ENCODE peak calls at places on chromosome 21, in seven cellular contexts. U, H, W, G, V, E and F are unnamed samples. For H3K4me1, the result is how much of the 10 kb centered on the place peaks cover.

GRCh38 chr21:26784974-26785373 is 60.2 kb downstream of the ADAMTS1 start:
- DNase-seq in U (no peak), H (no peak), W (no peak), G (no peak), V (no peak), E (no peak), F (no peak)

GRCh38 chr21:27269646-27270045 is 302.8 kb upstream of the ADAMTS5 start:
- DNase-seq in U (peak), H (peak), W (peak), G (no peak), V (no peak), E (no peak), F (no peak)

GRCh38 chr21:43282358-43283120 is 113.7 kb downstream of the CRYAA start:
- DNase-seq in U (no peak), H (no peak), W (no peak), G (peak), V (no peak), E (no peak), F (no peak)

GRCh38 chr21:8993284-8993942 is 1528.0 kb upstream of the TPTE start:
- DNase-seq in U (no peak), H (no peak), W (no peak), G (no peak), V (no peak), E (no peak), F (no peak)

GRCh38 chr21:44966135-44967081 is 26.6 kb downstream of the SLX9 start:
- DNase-seq in U (no peak), H (peak), W (no peak), G (peak), V (no peak), E (peak), F (no peak)

GRCh38 chr21:28752131-28752530 is 240.5 kb downstream of the LTN1 start:
- DNase-seq in U (no peak), H (no peak), W (no peak), G (no peak), V (no peak), E (no peak), F (no peak)

GRCh38 chr21:29418813-29419212 is 120.1 kb downstream of the BACH1 start:
- DNase-seq in U (no peak), H (no peak), W (no peak), G (no peak), V (no peak), E (no peak), F (no peak)

GRCh38 chr21:16821588-16821987 is 691.3 kb upstream of the CXADR start:
- DNase-seq in U (no peak), H (no peak), W (peak), G (no peak), V (no peak), E (no peak), F (peak)

GRCh38 chr21:44653656-44654575 is 543 bp downstream of the KRTAP12-4 start:
- DNase-seq in U (no peak), H (no peak), W (no peak), G (no peak), V (peak), E (no peak), F (no peak)

GRCh38 chr21:44702973-44703730 is 6.2 kb downstream of the KRTAP10-12 start:
- DNase-seq in U (no peak), H (no peak), W (no peak), G (no peak), V (no peak), E (no peak), F (no peak)

GRCh38 chr21:16536661-16537359 is 807.0 kb downstream of the USP25 start:
- DNase-seq in U (peak), H (peak), W (peak), G (no peak), V (no peak), E (no peak), F (peak)

GRCh38 chr21:32304998-32305397 is 6.3 kb downstream of the MRAP start:
- DNase-seq in U (no peak), H (no peak), W (no peak), G (no peak), V (no peak), E (no peak), F (no peak)

GRCh38 chr21:35818597-35818996 is 241.7 kb downstream of the SETD4 start:
- DNase-seq in U (no peak), H (no peak), W (no peak), G (no peak), V (no peak), E (no peak), F (no peak)

GRCh38 chr21:29303301-29303700 is 4.6 kb downstream of the BACH1 start:
- DNase-seq in U (no peak), H (no peak), W (no peak), G (no peak), V (no peak), E (no peak), F (no peak)

GRCh38 chr21:16522512-16522911 is 792.7 kb downstream of the USP25 start:
- DNase-seq in U (no peak), H (peak), W (peak), G (no peak), V (no peak), E (no peak), F (no peak)

GRCh38 chr21:44024895-44025353 is 12.8 kb downstream of the TRAPPC10 start:
- DNase-seq in U (peak), H (peak), W (peak), G (no peak), V (no peak), E (peak), F (no peak)

GRCh38 chr21:16863541-16863940 is 649.3 kb upstream of the CXADR start:
- DNase-seq in U (no peak), H (no peak), W (no peak), G (no peak), V (no peak), E (no peak), F (no peak)

GRCh38 chr21:29149771-29150425 is 19.5 kb downstream of the MAP3K7CL start:
- DNase-seq in U (peak), H (peak), W (peak), G (no peak), V (no peak), E (no peak), F (no peak)

GRCh38 chr21:23111070-23111605 is 2112.9 kb downstream of the NCAM2 start:
- DNase-seq in U (no peak), H (no peak), W (no peak), G (no peak), V (no peak), E (no peak), F (no peak)

GRCh38 chr21:31497939-31498338 is 153.9 kb upstream of the TIAM1 start:
- DNase-seq in U (no peak), H (no peak), W (no peak), G (no peak), V (no peak), E (no peak), F (no peak)

GRCh38 chr21:35924714-35925301 is 135.5 kb downstream of the SETD4 start:
- DNase-seq in U (peak), H (peak), W (peak), G (no peak), V (no peak), E (no peak), F (peak)

GRCh38 chr21:32131960-32132359 is 146.9 kb downstream of the MIS18A start:
- DNase-seq in U (no peak), H (no peak), W (peak), G (no peak), V (no peak), E (no peak), F (no peak)

GRCh38 chr21:32335601-32336575 is 37.2 kb downstream of the MRAP start:
- DNase-seq in U (no peak), H (no peak), W (peak), G (no peak), V (no peak), E (peak), F (no peak)

GRCh38 chr21:31326478-31327247 is 17.4 kb downstream of the TIAM1 start:
- DNase-seq in U (no peak), H (no peak), W (peak), G (no peak), V (peak), E (no peak), F (no peak)

GRCh38 chr21:26769613-26770188 is 75.5 kb downstream of the ADAMTS1 start:
- DNase-seq in U (peak), H (no peak), W (peak), G (peak), V (no peak), E (no peak), F (peak)

GRCh38 chr21:39330001-39330400 is 16.6 kb upstream of the BRWD1 start:
- DNase-seq in U (no peak), H (no peak), W (no peak), G (no peak), V (no peak), E (no peak), F (no peak)

GRCh38 chr21:31543191-31543590 is 116.3 kb upstream of the SOD1 start:
- DNase-seq in U (no peak), H (no peak), W (peak), G (no peak), V (no peak), E (peak), F (peak)

DNA sequence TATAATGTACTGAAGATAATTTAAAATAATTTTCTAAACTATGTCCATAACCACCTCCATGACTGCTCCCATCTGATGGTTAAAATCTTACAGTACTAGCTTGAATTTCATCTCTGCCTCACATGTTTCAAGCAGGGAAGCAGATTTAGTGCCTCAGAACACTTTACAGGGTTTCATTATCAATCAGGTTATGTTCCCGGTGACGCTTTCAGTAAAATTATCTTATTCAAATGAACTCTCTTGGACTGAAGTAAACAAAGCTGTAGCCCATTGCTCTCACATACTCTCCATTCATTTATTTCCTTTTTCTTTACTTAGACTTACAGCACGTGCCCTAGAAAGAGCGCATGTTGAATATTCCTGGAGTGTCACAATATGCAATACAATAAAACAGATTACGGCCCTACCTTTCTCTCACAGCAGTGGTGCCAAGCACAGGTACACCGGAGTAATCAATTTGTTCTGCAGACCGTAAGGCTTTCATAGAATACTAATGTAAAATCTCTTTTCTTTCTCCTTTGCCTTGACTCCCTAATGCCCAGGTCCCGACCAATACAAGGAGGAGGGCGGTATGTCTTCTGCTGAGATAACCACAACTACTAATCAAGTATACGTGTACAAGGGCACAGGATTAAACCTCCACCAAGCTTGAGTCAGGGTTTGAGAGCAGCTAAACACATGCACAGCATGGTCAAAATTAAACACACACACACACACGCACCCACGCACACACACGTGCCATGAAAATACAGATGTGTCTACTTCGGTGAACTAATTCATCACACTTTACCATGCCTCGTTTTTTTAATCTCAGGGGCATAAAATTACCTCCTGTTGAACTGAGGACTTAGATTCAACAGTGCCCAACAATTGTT is 62.8 kb downstream of the NRIP1 start:
- DNase-seq in U (no peak), H (no peak), W (no peak), G (no peak), V (no peak), E (no peak), F (no peak)
- H3K4me1 ChIP-seq in U (under half), H (under half), W (under half), G (under half), V (under half), E (under half), F (under half)

GRCh38 chr21:41642399-41642798 is 124.5 kb downstream of the RIPK4 start:
- DNase-seq in U (no peak), H (no peak), W (peak), G (no peak), V (no peak), E (no peak), F (peak)

GRCh38 chr21:41640756-41641509 is 125.9 kb downstream of the RIPK4 start:
- DNase-seq in U (no peak), H (no peak), W (peak), G (no peak), V (no peak), E (no peak), F (no peak)

GRCh38 chr21:41641821-41642368 is 125.0 kb downstream of the RIPK4 start:
- DNase-seq in U (peak), H (peak), W (peak), G (no peak), V (no peak), E (peak), F (peak)

GRCh38 chr21:41641510-41641815 is 125.4 kb downstream of the RIPK4 start:
- DNase-seq in U (no peak), H (no peak), W (no peak), G (no peak), V (no peak), E (no peak), F (no peak)

DNA sequence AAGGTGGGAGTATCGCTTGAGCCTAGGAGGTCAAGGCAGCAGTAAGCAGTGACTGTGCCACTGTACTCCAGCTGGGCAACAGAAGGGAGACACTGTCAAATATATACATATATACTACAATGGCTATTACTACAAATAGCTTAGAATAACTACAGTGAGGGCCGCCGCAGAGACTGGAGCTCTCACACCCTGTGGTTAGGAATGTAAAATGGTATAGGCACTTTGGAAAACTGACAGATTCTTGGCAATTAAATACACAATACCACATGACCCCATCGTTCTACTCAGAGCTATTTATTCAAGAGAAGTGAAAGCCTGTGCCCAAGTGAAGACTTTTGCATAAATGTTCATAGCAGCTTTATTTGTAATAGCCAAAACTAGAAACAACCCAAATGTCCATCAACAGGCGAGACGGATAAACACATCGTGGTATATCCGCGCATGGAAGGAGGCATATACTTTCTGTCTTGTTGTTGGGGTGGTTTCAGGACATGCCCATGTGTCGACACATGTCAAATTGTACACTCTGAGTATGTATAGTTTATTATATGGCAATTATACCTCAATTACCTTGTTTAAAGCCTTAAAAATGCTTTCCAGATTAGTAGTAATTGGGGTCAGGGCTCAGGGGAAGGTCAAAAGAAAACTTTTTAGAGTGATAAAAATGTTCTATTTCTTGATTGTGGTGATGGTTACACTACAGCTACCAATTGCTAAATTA is 123.4 kb downstream of the RIPK4 start:
- DNase-seq in U (no peak), H (no peak), W (peak), G (no peak), V (no peak), E (no peak), F (no peak)
- H3K4me1 ChIP-seq in U (under half), H (half or more), W (under half), G (under half), V (under half), E (under half), F (under half)

GRCh38 chr21:38323721-38324591 is 67.2 kb downstream of the KCNJ15 start:
- DNase-seq in U (no peak), H (peak), W (peak), G (no peak), V (peak), E (no peak), F (peak)

GRCh38 chr21:38321568-38321967 is 64.8 kb downstream of the KCNJ15 start:
- DNase-seq in U (no peak), H (no peak), W (no peak), G (no peak), V (no peak), E (no peak), F (no peak)

GRCh38 chr21:38319781-38320180 is 63.0 kb downstream of the KCNJ15 start:
- DNase-seq in U (no peak), H (peak), W (peak), G (no peak), V (no peak), E (no peak), F (no peak)

GRCh38 chr21:38325216-38325615 is 68.4 kb downstream of the KCNJ15 start:
- DNase-seq in U (no peak), H (no peak), W (no peak), G (no peak), V (no peak), E (no peak), F (no peak)

GRCh38 chr21:38322551-38322950 is 65.8 kb downstream of the KCNJ15 start:
- DNase-seq in U (no peak), H (no peak), W (peak), G (no peak), V (no peak), E (no peak), F (no peak)
- H3K4me1 ChIP-seq in U (under half), H (under half), W (under half), G (under half), V (under half), E (under half), F (under half)

GRCh38 chr21:42219606-42220137 is 732 bp downstream of the ABCG1 start:
- DNase-seq in U (no peak), H (no peak), W (peak), G (peak), V (no peak), E (peak), F (no peak)

GRCh38 chr21:42222821-42223390 is 4.0 kb downstream of the ABCG1 start:
- DNase-seq in U (no peak), H (no peak), W (no peak), G (no peak), V (no peak), E (no peak), F (no peak)

GRCh38 chr21:42220138-42220701 is 1.3 kb downstream of the ABCG1 start:
- DNase-seq in U (peak), H (peak), W (peak), G (peak), V (peak), E (peak), F (no peak)

GRCh38 chr21:42222386-42222785 is 3.4 kb downstream of the ABCG1 start:
- DNase-seq in U (no peak), H (no peak), W (no peak), G (no peak), V (no peak), E (no peak), F (no peak)

DNA sequence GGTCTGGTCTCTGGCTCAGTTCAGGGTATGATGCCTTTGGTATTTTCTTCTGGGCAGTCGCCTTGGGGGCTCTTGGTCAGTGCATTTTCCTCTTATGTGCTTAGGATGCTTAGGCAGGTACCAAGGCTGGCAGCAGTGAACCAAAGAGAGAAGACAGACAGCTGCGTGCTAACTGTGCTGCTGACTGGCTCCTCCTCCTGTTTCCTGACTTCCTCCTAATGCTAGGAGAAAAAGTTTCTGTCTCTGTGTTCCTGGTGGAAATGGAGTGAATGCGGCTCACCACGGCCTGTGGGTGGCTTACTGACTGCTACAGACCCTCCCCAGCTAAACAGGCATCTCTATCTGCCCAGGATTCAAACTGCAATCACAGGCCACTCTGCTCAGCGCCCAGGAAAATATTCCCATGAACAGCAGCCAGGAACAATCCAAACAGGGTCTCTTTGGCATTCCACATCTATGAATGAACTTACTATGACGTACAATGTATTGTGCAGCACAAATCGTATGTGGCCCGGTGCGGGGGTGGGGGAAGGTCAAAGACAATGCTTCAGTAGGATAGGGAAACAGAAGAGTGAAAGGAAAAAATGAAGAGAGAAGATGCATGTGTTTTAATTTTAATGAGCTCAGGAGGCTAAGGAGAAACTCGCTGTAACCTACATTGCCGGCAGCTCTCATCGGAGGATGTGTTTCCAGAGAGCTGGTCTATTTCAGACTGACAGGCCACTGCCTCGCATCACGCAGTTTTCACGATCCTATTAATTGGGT is 2.8 kb downstream of the ABCG1 start:
- DNase-seq in U (peak), H (no peak), W (peak), G (no peak), V (no peak), E (no peak), F (no peak)
- H3K4me1 ChIP-seq in U (under half), H (under half), W (under half), G (under half), V (under half), E (under half), F (under half)